ENCODE peak calls at places on chromosome 18, in five cellular contexts. Z, O, N, V and X are unnamed samples.

GRCh38 chr18:11948852-11949523 is 32.3 kb upstream of the IMPA2 start:
- DNase-seq in N (peak; percentile 68), Z (no peak), O (no peak), V (peak; percentile 60), X (no peak)

GRCh38 chr18:8631265-8631664 is 22.0 kb downstream of the RAB12 start:
- DNase-seq in V (no peak), Z (no peak), O (no peak), N (no peak), X (no peak)

GRCh38 chr18:75405341-75405740 is 22.2 kb downstream of the SMIM21 start:
- DNase-seq in O (no peak), V (no peak), N (peak; percentile 45), Z (no peak), X (no peak)

GRCh38 chr18:51907687-51908597 is 432.1 kb upstream of the DCC start:
- DNase-seq in V (no peak), N (no peak), O (no peak), Z (no peak), X (no peak)

GRCh38 chr18:76380791-76381405 is 114.1 kb downstream of the ZNF516 start:
- DNase-seq in N (no peak), Z (peak; percentile 27), V (peak; percentile 81), O (peak; percentile 86), X (no peak)

GRCh38 chr18:21912339-21913239 is 172.0 kb downstream of the MIB1 start:
- DNase-seq in N (no peak), O (no peak), V (peak; percentile 75), Z (no peak), X (no peak)

GRCh38 chr18:5456577-5457466 is 87.0 kb downstream of the EPB41L3 start:
- DNase-seq in Z (peak; percentile 32), V (peak; percentile 81), O (peak; percentile 42), N (peak; percentile 62), X (no peak)

GRCh38 chr18:44508474-44508873 is 172.2 kb upstream of the SETBP1 start:
- DNase-seq in O (no peak), N (no peak), V (no peak), Z (no peak), X (no peak)

GRCh38 chr18:8998481-8999217 is 103.8 kb upstream of the NDUFV2 start:
- DNase-seq in N (peak; percentile 55), O (no peak), Z (no peak), V (no peak), X (no peak)

GRCh38 chr18:14947482-14948162 is 199.7 kb downstream of the ANKRD30B start:
- DNase-seq in V (no peak), O (no peak), N (no peak), Z (no peak), X (no peak)

GRCh38 chr18:54805571-54806334 is 22.5 kb upstream of the RAB27B start:
- DNase-seq in N (peak; percentile 87), O (no peak), V (no peak), Z (no peak), X (peak; percentile 84)

GRCh38 chr18:69400253-69400975 is at the start of gene DOK6:
- DNase-seq in O (peak; percentile 77), N (peak; percentile 69), Z (peak; percentile 78), V (peak; percentile 88), X (peak; percentile 1)

DNA sequence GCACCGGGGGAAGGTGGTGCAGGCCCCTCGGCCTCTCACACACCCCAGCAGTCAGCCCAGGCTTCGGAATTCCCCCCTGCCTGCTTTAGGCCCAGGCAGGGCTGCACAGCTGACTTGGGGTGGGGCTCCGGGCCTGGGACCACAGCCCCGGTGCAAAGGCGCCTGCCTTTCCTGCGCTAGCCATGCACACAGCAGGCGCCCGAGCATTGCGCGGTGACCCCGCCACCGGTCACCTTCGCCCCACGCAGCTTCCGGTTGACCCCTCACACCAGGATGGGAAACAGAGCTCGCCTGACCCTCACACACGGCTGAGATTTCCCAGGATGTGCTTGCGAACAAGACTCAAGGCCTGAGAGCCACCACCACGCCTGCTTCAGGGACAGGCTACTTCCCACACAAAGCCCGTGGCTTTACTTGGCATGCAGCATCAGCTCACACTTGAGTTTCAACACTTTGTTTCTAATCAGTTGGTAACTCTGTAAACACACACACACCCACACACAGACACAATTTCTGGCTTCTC is 46.0 kb downstream of the SLC66A2 start:
- DNase-seq in Z (no peak), N (peak; percentile 54), O (peak; percentile 23), V (no peak), X (no peak)
- H4K8ac ChIP-seq in Z (no peak overlapping the region), N (no peak overlapping the region), O (no peak overlapping the region), V (no peak overlapping the region), X (no peak overlapping the region)

DNA sequence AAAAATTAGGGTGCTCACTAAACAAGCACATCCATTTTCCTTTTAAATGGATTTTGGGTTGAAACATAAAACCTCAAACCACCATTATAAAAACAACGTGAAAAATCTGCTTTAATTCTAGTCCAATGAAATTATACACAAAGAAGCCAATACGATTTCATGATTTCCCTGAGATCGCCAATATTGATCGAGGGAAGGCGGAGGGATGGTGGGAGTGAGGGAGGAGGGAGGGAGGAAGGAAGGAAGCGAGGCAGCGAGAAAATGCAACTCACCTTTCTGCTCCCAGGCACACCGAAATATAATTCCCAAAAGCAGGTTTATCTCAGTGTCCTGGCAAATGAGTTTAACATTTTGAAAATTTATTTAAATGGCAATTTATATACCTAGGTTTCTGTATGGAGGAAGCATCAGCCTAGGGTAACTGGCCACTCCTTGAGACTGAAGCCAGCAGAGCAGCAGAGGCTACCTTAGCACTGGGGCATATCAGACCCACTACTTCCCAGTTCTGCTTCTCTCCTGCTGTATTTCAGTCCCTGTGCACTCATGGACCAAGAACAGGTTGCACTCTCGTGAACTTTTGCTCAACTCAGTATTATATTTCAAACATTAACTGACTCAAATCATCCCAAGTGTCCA is 2.3 kb upstream of the ONECUT2 start:
- DNase-seq in O (no peak), Z (no peak), V (peak; percentile 22), N (no peak), X (no peak)
- H3K27me3 ChIP-seq in O (peaks cover 73% of the 10 kb centered on the region), Z (peaks cover 41% of the 10 kb centered on the region), V (peaks cover 55% of the 10 kb centered on the region), N (peaks cover 84% of the 10 kb centered on the region), X (peaks cover 75% of the 10 kb centered on the region)

GRCh38 chr18:48203288-48203945 is 205.8 kb downstream of the ZBTB7C start:
- DNase-seq in Z (no peak), N (no peak), O (no peak), V (no peak), X (no peak)

GRCh38 chr18:48201337-48201705 is 207.9 kb downstream of the ZBTB7C start:
- DNase-seq in O (no peak), Z (no peak), N (no peak), V (no peak), X (no peak)

GRCh38 chr18:48203961-48204666 is 205.1 kb downstream of the ZBTB7C start:
- DNase-seq in N (no peak), Z (no peak), O (no peak), V (peak; percentile 69), X (no peak)

GRCh38 chr18:48201952-48202898 is 207.0 kb downstream of the ZBTB7C start:
- DNase-seq in O (no peak), Z (no peak), N (no peak), V (no peak), X (no peak)

GRCh38 chr18:48202899-48203260 is 206.3 kb downstream of the ZBTB7C start:
- DNase-seq in V (no peak), N (no peak), Z (no peak), O (no peak), X (no peak)
- H4K8ac ChIP-seq in V (no peak overlapping the region), N (no peak overlapping the region), Z (no peak overlapping the region), O (no peak overlapping the region), X (no peak overlapping the region)

DNA sequence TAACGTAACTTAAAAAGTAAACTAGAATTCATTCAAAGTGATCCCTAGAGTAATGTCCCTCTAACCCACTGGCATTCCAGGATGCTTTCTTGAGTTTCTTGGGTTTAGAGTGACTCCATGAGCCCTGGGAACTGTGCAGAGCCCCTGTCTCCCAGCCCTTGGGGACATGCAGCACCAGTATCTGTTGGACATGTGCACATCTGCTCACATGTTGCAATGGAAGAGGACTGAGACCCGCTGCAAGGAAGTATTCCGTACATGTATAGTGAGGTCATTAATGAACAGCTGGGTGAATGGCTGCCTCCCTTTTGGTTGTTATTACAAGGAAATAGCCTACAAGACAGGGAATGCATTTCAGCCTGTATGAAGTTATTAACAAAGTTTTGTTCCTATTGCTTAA is 87.7 kb downstream of the FAM210A start:
- DNase-seq in Z (no peak), O (no peak), N (no peak), V (no peak), X (no peak)
- H3K27me3 ChIP-seq in Z (no peaks in the 10 kb centered on the region), O (no peaks in the 10 kb centered on the region), N (peaks cover 33% of the 10 kb centered on the region), V (no peaks in the 10 kb centered on the region), X (no peaks in the 10 kb centered on the region)

GRCh38 chr18:56639094-56639361 is 636 bp upstream of the TXNL1 start:
- DNase-seq in Z (no peak), O (no peak), N (no peak), V (no peak), X (no peak)
- H4K8ac ChIP-seq in Z (no peak overlapping the region), O (no peak overlapping the region), N (peak overlapping the region; percentile 89), V (peak overlapping the region; percentile 30), X (peak overlapping the region; percentile 85)

GRCh38 chr18:40695526-40695925 is 1259.5 kb upstream of the PIK3C3 start:
- DNase-seq in V (no peak), Z (no peak), O (no peak), N (no peak), X (no peak)
- H3K27me3 ChIP-seq in V (no peaks in the 10 kb centered on the region), Z (no peaks in the 10 kb centered on the region), O (no peaks in the 10 kb centered on the region), N (no peaks in the 10 kb centered on the region), X (no peaks in the 10 kb centered on the region)

GRCh38 chr18:50284226-50284885 is 3.0 kb upstream of the MBD1 start:
- DNase-seq in V (no peak), O (no peak), N (no peak), Z (no peak), X (no peak)

GRCh38 chr18:50285631-50286321 is 1.7 kb downstream of the CXXC1 start:
- DNase-seq in V (no peak), N (no peak), Z (no peak), O (no peak), X (no peak)

GRCh38 chr18:50283469-50284209 is 2.3 kb upstream of the MBD1 start:
- DNase-seq in Z (no peak), O (no peak), V (no peak), N (no peak), X (no peak)

GRCh38 chr18:50286391-50287027 is 983 bp downstream of the CXXC1 start:
- DNase-seq in O (peak; percentile 57), N (peak; percentile 29), V (peak; percentile 45), Z (no peak), X (no peak)

GRCh38 chr18:50285071-50285470 is 2.4 kb downstream of the CXXC1 start:
- DNase-seq in V (no peak), O (no peak), N (no peak), Z (no peak), X (no peak)
- H4K8ac ChIP-seq in V (no peak overlapping the region), O (no peak overlapping the region), N (no peak overlapping the region), Z (no peak overlapping the region), X (no peak overlapping the region)

DNA sequence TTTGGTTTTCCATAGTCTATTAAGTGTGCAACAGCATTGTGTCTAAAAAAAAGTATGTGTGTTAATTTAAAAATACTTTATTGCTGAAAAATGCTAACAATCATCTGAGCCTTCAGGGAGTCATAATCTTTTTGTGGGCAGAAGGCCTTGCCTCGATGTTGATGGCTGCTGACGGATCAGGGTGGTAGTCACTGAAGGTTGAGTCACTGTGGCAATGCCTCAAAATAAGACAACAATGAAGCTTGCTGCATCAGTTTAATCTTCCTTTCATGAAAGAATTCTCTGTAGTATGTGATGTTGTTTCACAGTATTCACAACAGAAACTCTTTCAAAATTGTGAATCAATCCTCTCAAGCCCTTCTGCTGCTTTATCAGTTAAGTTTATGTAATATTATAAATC is 31.3 kb downstream of the HDHD2 start:
- DNase-seq in Z (no peak), O (no peak), V (no peak), N (peak; percentile 65), X (no peak)
- H3K27me3 ChIP-seq in Z (no peaks in the 10 kb centered on the region), O (no peaks in the 10 kb centered on the region), V (no peaks in the 10 kb centered on the region), N (no peaks in the 10 kb centered on the region), X (no peaks in the 10 kb centered on the region)